ENCODE peak calls at places on chromosomes 5 and 9, in four cellular contexts. C is body of pancreas, Y is prostate gland, E is ovary. N is an unnamed sample.

GRCh38 chr9:136291306-136292025 is 12.4 kb downstream of the CCDC187 start:
- DNase-seq in C (no peak), Y (no peak), E (no peak), N (no peak)

GRCh38 chr5:144473650-144474049 is 303.0 kb downstream of the KCTD16 start:
- DNase-seq in C (no peak), Y (no peak), E (no peak), N (no peak)

GRCh38 chr5:98793223-98793622 is 19.8 kb downstream of the RGMB start:
- DNase-seq in C (no peak), Y (no peak), E (no peak), N (no peak)

GRCh38 chr5:169336234-169336633 is 35.3 kb upstream of the SLIT3 start:
- DNase-seq in C (no peak), Y (no peak), E (no peak), N (no peak)

GRCh38 chr5:73254634-73255033 is 81.6 kb downstream of the TMEM174 start:
- DNase-seq in C (no peak), Y (no peak), E (no peak), N (no peak)

GRCh38 chr5:151078490-151079262 is 2.2 kb downstream of the TNIP1 start:
- DNase-seq in C (peak), Y (no peak), E (no peak), N (no peak)

GRCh38 chr9:19229725-19230355 is 653 bp upstream of the DENND4C start:
- DNase-seq in C (no peak), Y (no peak), E (no peak), N (no peak)

GRCh38 chr5:154390096-154390495 is 55.7 kb upstream of the SAP30L start:
- DNase-seq in C (no peak), Y (no peak), E (no peak), N (no peak)

GRCh38 chr5:2739360-2740050 is 12.0 kb downstream of the IRX2 start:
- DNase-seq in C (no peak), Y (no peak), E (no peak), N (no peak)

GRCh38 chr5:150492621-150493020 is 15.3 kb upstream of the NDST1 start:
- DNase-seq in C (no peak), Y (peak), E (no peak), N (no peak)

GRCh38 chr9:81559741-81560140 is 129.6 kb downstream of the TLE1 start:
- DNase-seq in C (no peak), Y (no peak), E (no peak), N (no peak)

GRCh38 chr9:88051138-88051537 is 76.8 kb upstream of the CDK20 start:
- DNase-seq in C (no peak), Y (no peak), E (no peak), N (no peak)

GRCh38 chr5:19044931-19045695 is 942.9 kb downstream of the CDH18 start:
- DNase-seq in C (peak), Y (no peak), E (no peak), N (no peak)

GRCh38 chr9:27047126-27047525 is 41.7 kb upstream of the LRRC19 start:
- DNase-seq in C (no peak), Y (no peak), E (no peak), N (no peak)

GRCh38 chr9:79980440-79980839 is 408.7 kb downstream of the TLE4 start:
- DNase-seq in C (no peak), Y (no peak), E (no peak), N (no peak)

GRCh38 chr9:107176701-107177100 is 106.4 kb upstream of the RAD23B start:
- DNase-seq in C (no peak), Y (no peak), E (no peak), N (no peak)

GRCh38 chr5:91162534-91163381 is 220.4 kb downstream of the ARRDC3 start:
- DNase-seq in C (peak), Y (peak), E (peak), N (peak)

GRCh38 chr5:175390352-175391083 is 53.5 kb downstream of the DRD1 start:
- DNase-seq in C (no peak), Y (no peak), E (no peak), N (no peak)

GRCh38 chr5:142357469-142358090 is 32.8 kb upstream of the SPRY4 start:
- DNase-seq in C (no peak), Y (no peak), E (no peak), N (no peak)

GRCh38 chr5:130692766-130693165 is 472.3 kb downstream of the HINT1 start:
- DNase-seq in C (no peak), Y (no peak), E (no peak), N (no peak)

GRCh38 chr9:127583605-127584053 is 28.4 kb upstream of the STXBP1 start:
- DNase-seq in C (no peak), Y (no peak), E (no peak), N (no peak)

GRCh38 chr5:10990626-10991025 is 229.6 kb upstream of the DAP start:
- DNase-seq in C (no peak), Y (no peak), E (no peak), N (no peak)

GRCh38 chr5:10987881-10988504 is 227.0 kb upstream of the DAP start:
- DNase-seq in C (peak), Y (peak), E (peak), N (peak)

GRCh38 chr5:10988637-10989036 is 227.6 kb upstream of the DAP start:
- DNase-seq in C (no peak), Y (no peak), E (no peak), N (peak)

GRCh38 chr5:10987291-10987806 is 226.3 kb upstream of the DAP start:
- DNase-seq in C (no peak), Y (no peak), E (no peak), N (no peak)

DNA sequence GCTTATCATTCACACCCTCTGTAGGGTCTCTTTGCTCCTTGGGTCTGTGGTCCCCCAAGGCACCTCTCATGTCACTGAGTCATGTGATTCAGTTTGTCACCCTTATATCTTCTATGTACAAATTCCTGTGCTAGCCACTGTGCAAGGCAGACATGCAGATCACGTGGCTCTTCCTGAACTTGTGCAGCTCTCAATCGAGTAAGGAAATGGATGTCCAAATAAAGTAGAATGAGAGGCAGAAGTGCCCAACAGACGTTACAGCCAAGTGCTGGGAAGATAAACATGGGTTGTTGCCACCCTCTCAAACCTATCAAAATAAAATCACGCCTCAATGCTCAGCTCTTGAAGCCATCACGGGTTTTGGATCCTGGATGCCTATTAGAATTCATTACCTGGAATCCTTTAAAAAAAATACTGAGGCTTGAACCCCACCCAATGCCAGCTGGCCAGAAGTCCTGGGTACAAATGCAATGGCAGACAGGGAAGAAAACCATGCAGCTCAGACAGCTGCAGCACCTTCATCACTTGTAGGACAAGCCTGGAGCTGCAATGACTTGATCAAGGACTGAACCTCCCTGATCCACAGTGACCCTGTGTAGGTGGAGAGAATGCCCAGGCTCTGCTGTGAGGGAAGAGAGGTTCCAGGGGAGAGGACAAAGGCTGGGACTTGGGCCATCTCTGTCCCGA is 228.7 kb upstream of the DAP start:
- DNase-seq in C (no peak), Y (no peak), E (no peak), N (peak)
- TF ChIP-seq POLR2A in C (no peak), Y (no peak), E (no peak), N (no peak)

GRCh38 chr5:181224390-181225234 is 1.5 kb downstream of the TRIM41 start:
- DNase-seq in C (no peak), Y (no peak), E (no peak), N (no peak)
- TF ChIP-seq POLR2A in C (no peak), Y (no peak), E (no peak), N (no peak)

DNA sequence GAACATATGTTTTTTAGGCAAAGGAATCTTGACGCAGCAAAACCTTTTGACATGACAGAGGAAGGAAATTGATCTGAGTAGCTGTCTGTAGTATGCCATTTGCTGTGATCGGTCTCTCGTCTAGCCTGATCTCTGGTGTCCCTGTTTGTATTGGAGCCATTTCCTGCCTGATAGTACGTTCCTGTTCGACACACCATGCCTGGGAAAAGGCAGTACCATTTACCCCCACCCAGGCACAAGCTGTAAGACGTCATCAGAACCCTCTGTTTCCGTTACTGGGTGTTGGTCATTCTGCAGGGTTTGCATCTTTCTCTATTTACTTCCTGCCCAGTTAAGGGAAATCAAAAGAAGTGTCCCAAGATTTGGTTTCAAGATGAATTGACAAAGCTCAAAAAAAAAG is 129.7 kb downstream of the CEMIP2 start:
- DNase-seq in C (peak), Y (no peak), E (no peak), N (no peak)
- TF ChIP-seq POLR2A in C (no peak), Y (no peak), E (no peak), N (no peak)

DNA sequence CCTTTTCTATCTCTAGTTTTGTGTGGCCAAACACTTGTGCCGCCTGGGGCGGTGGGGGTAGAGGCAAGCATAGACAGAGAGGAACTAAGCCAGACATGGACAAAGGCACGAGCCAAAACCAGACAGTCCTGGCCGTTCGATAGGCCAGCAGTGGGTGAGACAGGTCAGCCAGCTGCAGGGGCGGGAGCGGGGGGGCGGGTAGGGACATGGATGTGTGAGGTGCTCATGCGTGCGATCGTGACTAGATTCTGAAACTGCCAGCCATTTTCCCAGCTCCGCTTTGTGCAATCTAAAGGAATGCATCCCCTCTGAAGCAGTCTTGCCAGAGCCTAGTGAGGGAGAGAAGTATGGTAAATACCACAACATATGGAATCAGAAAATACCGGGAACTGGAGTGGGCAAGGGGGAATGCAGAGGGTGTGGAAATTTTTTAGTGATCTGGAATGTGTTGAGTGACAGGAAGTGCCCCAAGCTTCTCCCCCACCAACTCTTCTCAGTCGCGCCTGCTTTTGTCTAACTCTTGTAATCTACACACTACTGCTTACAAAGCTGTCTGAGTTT is 111.9 kb downstream of the NR6A1 start:
- DNase-seq in C (peak), Y (peak), E (peak), N (peak)
- TF ChIP-seq POLR2A in C (no peak), Y (no peak), E (no peak), N (no peak)

GRCh38 chr5:112863549-112863948 is 2.5 kb downstream of the SRP19 start:
- DNase-seq in C (peak), Y (peak), E (no peak), N (peak)

GRCh38 chr5:112862085-112862484 is 998 bp downstream of the SRP19 start:
- DNase-seq in C (peak), Y (no peak), E (no peak), N (no peak)

GRCh38 chr5:112857866-112858265 is 3.2 kb upstream of the SRP19 start:
- DNase-seq in C (no peak), Y (no peak), E (no peak), N (no peak)

GRCh38 chr5:112861638-112861985 is 525 bp downstream of the SRP19 start:
- DNase-seq in C (no peak), Y (no peak), E (no peak), N (no peak)

DNA sequence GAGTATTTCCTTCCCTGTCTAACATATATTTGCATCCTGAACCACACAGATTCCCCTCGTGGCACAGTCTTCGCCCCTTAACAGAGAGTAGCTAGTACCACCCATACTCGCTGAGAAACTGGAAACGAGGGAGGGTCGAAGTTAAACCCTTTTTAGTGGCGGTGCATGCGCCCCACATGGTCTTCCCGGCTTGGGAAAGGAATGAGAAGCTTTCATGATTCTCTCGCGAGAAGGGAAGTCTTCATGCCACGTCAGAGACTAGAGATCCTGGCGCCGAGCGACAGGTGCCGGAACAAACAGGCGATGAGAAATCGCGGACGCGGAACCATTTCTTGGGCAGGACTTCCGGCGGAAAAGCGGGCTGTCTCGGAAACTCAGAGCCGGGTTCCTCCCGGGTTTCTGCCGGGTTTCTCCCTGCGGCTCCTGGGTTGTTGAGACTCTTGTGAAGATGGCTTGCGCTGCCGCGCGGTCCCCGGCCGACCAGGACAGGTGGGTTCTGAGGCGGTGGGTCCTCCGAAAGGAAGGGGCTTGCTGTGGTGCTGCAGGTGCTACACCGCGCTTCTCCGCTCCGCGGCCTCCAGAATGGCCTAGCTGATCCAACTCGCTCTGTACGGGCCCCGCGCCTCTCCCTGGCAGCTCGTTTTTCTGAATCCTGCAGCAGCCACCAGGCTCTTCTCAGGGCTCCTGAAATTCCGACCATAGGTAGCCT is at the start of gene SRP19:
- DNase-seq in C (peak), Y (peak), E (peak), N (peak)
- TF ChIP-seq POLR2A in C (peak), Y (peak), E (peak), N (peak)

GRCh38 chr9:131487621-131488031 is 15.1 kb upstream of the POMT1 start:
- DNase-seq in C (no peak), Y (no peak), E (no peak), N (no peak)

GRCh38 chr9:131491001-131491710 is 11.6 kb upstream of the POMT1 start:
- DNase-seq in C (no peak), Y (no peak), E (no peak), N (no peak)

GRCh38 chr9:131492070-131492469 is 10.6 kb upstream of the POMT1 start:
- DNase-seq in C (peak), Y (no peak), E (no peak), N (no peak)

GRCh38 chr9:131487001-131487400 is 15.7 kb upstream of the POMT1 start:
- DNase-seq in C (no peak), Y (no peak), E (no peak), N (no peak)

GRCh38 chr9:131490514-131490913 is 12.2 kb upstream of the POMT1 start:
- DNase-seq in C (no peak), Y (no peak), E (no peak), N (no peak)
- TF ChIP-seq POLR2A in C (no peak), Y (no peak), E (no peak), N (no peak)